ENCODE peak calls at places on chromosomes 2 and 18, in five cellular contexts. E is NCI-H2081, H is IMR-90, F is HTR-8/SVneo, V is EL. K is an unnamed sample.

GRCh38 chr2:191612496-191612895 is 65.4 kb upstream of the NABP1 start:
- DNase-seq in V (peak; percentile 86), F (peak; percentile 46), E (no peak), H (peak; percentile 97), K (peak; percentile 40)

GRCh38 chr2:75788925-75789324 is 78.2 kb upstream of the GCFC2 start:
- DNase-seq in H (no peak), E (no peak), V (no peak), F (no peak), K (no peak)

GRCh38 chr2:34305587-34305986 is 706.5 kb upstream of the FAM98A start:
- DNase-seq in F (no peak), V (no peak), H (no peak), E (no peak), K (no peak)

GRCh38 chr2:184053326-184053725 is 545.0 kb upstream of the ZNF804A start:
- DNase-seq in F (no peak), V (no peak), E (peak; percentile 90), H (no peak), K (peak; percentile 30)

GRCh38 chr2:85994897-85995647 is 106.3 kb upstream of the ST3GAL5 start:
- DNase-seq in F (no peak), E (no peak), V (no peak), H (no peak), K (no peak)

GRCh38 chr2:128381001-128381938 is 62.6 kb upstream of the HS6ST1 start:
- DNase-seq in E (peak; percentile 96), H (no peak), F (no peak), V (no peak), K (no peak)

GRCh38 chr2:14999114-14999661 is 366.7 kb downstream of the LRATD1 start:
- DNase-seq in E (no peak), F (no peak), H (no peak), V (no peak), K (no peak)

GRCh38 chr18:59846814-59847490 is 52.8 kb upstream of the PMAIP1 start:
- DNase-seq in V (peak; percentile 79), H (peak; percentile 73), E (no peak), F (no peak), K (peak; percentile 52)

GRCh38 chr2:84991404-84992151 is 20.6 kb downstream of the KCMF1 start:
- DNase-seq in F (no peak), V (peak; percentile 98), E (no peak), H (peak; percentile 97), K (peak; percentile 24)

GRCh38 chr18:11884396-11885030 is 23.6 kb downstream of the MPPE1 start:
- DNase-seq in F (no peak), H (no peak), E (no peak), V (no peak), K (no peak)

GRCh38 chr18:5841518-5841917 is 53.8 kb downstream of the TMEM200C start:
- DNase-seq in F (no peak), E (no peak), H (no peak), V (no peak), K (peak; percentile 2)

GRCh38 chr18:8706981-8707940 is 1.9 kb downstream of the MTCL1 start:
- DNase-seq in V (peak; percentile 83), F (no peak), H (peak; percentile 73), E (peak; percentile 71), K (peak; percentile 70)

GRCh38 chr18:3972291-3972985 is 482.7 kb downstream of the DLGAP1 start:
- DNase-seq in H (peak; percentile 63), F (no peak), E (no peak), V (no peak), K (no peak)

GRCh38 chr2:112927745-112928144 is 16.8 kb downstream of the IL37 start:
- DNase-seq in H (no peak), V (no peak), F (no peak), E (no peak), K (no peak)

GRCh38 chr2:222064286-222064685 is 234.5 kb downstream of the PAX3 start:
- DNase-seq in H (no peak), E (no peak), V (no peak), F (no peak), K (no peak)

GRCh38 chr2:45568935-45569334 is 42.1 kb downstream of the SRBD1 start:
- DNase-seq in V (peak; percentile 22), E (no peak), F (no peak), H (no peak), K (peak; percentile 50)

GRCh38 chr2:54957321-54957999 is 92.8 kb downstream of the RTN4 start:
- DNase-seq in H (no peak), V (no peak), E (peak; percentile 30), F (no peak), K (no peak)

GRCh38 chr2:98333922-98334321 is 12.3 kb upstream of the CNGA3 start:
- DNase-seq in V (peak; percentile 7), E (no peak), F (no peak), H (peak; percentile 3), K (no peak)

GRCh38 chr2:128606837-128607236 is 288.2 kb upstream of the HS6ST1 start:
- DNase-seq in V (no peak), E (no peak), H (no peak), F (no peak), K (no peak)

GRCh38 chr2:143615617-143616016 is 486.4 kb downstream of the ARHGAP15 start:
- DNase-seq in V (no peak), F (no peak), H (peak; percentile 38), E (no peak), K (no peak)

GRCh38 chr2:6772366-6772710 is 93.4 kb downstream of the CMPK2 start:
- DNase-seq in H (peak; percentile 7), E (peak; percentile 14), V (no peak), F (no peak), K (no peak)

GRCh38 chr2:167294775-167295140 is 406.5 kb downstream of the XIRP2 start:
- DNase-seq in H (peak; percentile 22), E (no peak), F (no peak), V (no peak), K (peak; percentile 46)

GRCh38 chr2:182404102-182404501 is 22.7 kb downstream of the PDE1A start:
- DNase-seq in F (peak; percentile 45), H (peak; percentile 48), E (no peak), V (peak; percentile 73), K (peak; percentile 71)

GRCh38 chr2:8511868-8512612 is 169.8 kb upstream of the ID2 start:
- DNase-seq in F (no peak), V (peak; percentile 28), E (no peak), H (peak; percentile 64), K (no peak)

GRCh38 chr2:168529054-168529833 is 73.2 kb downstream of the CERS6 start:
- DNase-seq in F (no peak), V (peak; percentile 36), H (no peak), E (no peak), K (no peak)

GRCh38 chr2:186017278-186017677 is 278.7 kb downstream of the FSIP2 start:
- DNase-seq in V (no peak), E (no peak), F (no peak), H (no peak), K (no peak)

GRCh38 chr2:136135924-136136906 is 18.3 kb upstream of the CXCR4 start:
- DNase-seq in E (peak; percentile 86), V (no peak), H (no peak), F (no peak), K (no peak)

GRCh38 chr2:39728941-39729351 is 50.1 kb downstream of the THUMPD2 start:
- DNase-seq in F (peak; percentile 42), V (peak; percentile 53), H (peak; percentile 35), E (peak; percentile 54), K (peak; percentile 17)

K was measured in endothelial cell of umbilical vein.